ENCODE peak calls at places on chromosomes 6 and 20, in five cellular contexts. B is neuronal stem cell, N is H1, T is mesenchymal stem cell, L is trophoblast cell. E is an unnamed sample.

GRCh38 chr6:53326372-53327016 is 22.3 kb downstream of the ELOVL5 start:
- DNase-seq in T (peak), B (no peak), N (no peak), L (peak), E (peak)

GRCh38 chr20:35856866-35857265 is 85.1 kb downstream of the PHF20 start:
- DNase-seq in B (no peak), T (no peak), L (no peak), N (no peak), E (no peak)

GRCh38 chr6:39426057-39426592 is 103.6 kb upstream of the KCNK16 start:
- DNase-seq in T (peak), L (no peak), B (no peak), N (no peak), E (no peak)

GRCh38 chr20:31514154-31515071 is at the start of gene HM13:
- DNase-seq in L (peak), N (peak), B (peak), T (peak), E (peak)

GRCh38 chr20:48831702-48832422 is 4.1 kb upstream of the PREX1 start:
- DNase-seq in N (no peak), L (peak), T (peak), B (no peak), E (no peak)

GRCh38 chr20:41989935-41990635 is 371.9 kb upstream of the CHD6 start:
- DNase-seq in T (no peak), L (no peak), N (no peak), B (peak), E (no peak)

GRCh38 chr6:18837013-18837412 is 449.9 kb downstream of the RNF144B start:
- DNase-seq in B (no peak), L (no peak), T (no peak), N (no peak), E (no peak)

GRCh38 chr6:155717369-155717768 is 261.7 kb upstream of the NOX3 start:
- DNase-seq in L (no peak), N (no peak), B (no peak), T (no peak), E (no peak)

GRCh38 chr20:60095456-60095855 is 137.2 kb downstream of the CDH26 start:
- DNase-seq in L (no peak), N (no peak), T (no peak), B (no peak), E (no peak)

GRCh38 chr6:131213501-131213990 is 78.3 kb downstream of the AKAP7 start:
- DNase-seq in L (no peak), B (no peak), N (no peak), T (peak), E (no peak)

GRCh38 chr20:55173601-55174000 is 698.2 kb downstream of the DOK5 start:
- DNase-seq in L (no peak), B (no peak), T (no peak), N (no peak), E (no peak)

GRCh38 chr20:4512891-4513550 is 208.7 kb upstream of the PRND start:
- DNase-seq in B (no peak), N (no peak), L (no peak), T (peak), E (no peak)

GRCh38 chr6:89928604-89929003 is 34.3 kb downstream of the GJA10 start:
- DNase-seq in L (no peak), T (peak), N (no peak), B (no peak), E (no peak)

GRCh38 chr6:150068786-150069648 is at the start of gene ULBP3:
- DNase-seq in L (peak), T (peak), B (peak), N (peak), E (peak)

GRCh38 chr20:45934046-45934586 is 367 bp upstream of the PCIF1 start:
- DNase-seq in N (peak), B (no peak), L (no peak), T (peak), E (peak)

GRCh38 chr6:88920777-88921728 is 42.4 kb downstream of the RNGTT start:
- DNase-seq in B (no peak), L (no peak), N (no peak), T (no peak), E (no peak)

GRCh38 chr20:142290-142689 is at the start of gene DEFB126:
- DNase-seq in N (no peak), B (no peak), L (no peak), T (no peak), E (no peak)

GRCh38 chr20:15487682-15488081 is 1085.6 kb downstream of the KIF16B start:
- DNase-seq in T (no peak), L (peak), N (no peak), B (no peak), E (no peak)

GRCh38 chr6:136383271-136383670 is 93.6 kb upstream of the BCLAF1 start:
- DNase-seq in L (no peak), N (no peak), B (no peak), T (no peak), E (no peak)

GRCh38 chr6:3222506-3223038 is 4.9 kb downstream of the TUBB2B start:
- DNase-seq in T (no peak), B (no peak), L (no peak), N (no peak), E (no peak)

GRCh38 chr6:157187182-157188093 is 135.9 kb downstream of the TMEM242 start:
- DNase-seq in T (peak), N (no peak), L (no peak), B (no peak), E (no peak)

GRCh38 chr6:147304016-147304415 is 99.8 kb downstream of the STXBP5 start:
- DNase-seq in N (no peak), L (no peak), T (no peak), B (no peak), E (no peak)

GRCh38 chr20:17845701-17846475 is 122.7 kb downstream of the SNX5 start:
- DNase-seq in N (no peak), B (no peak), T (no peak), L (no peak), E (no peak)

GRCh38 chr6:109344226-109344625 is 38.0 kb downstream of the CD164 start:
- DNase-seq in L (peak), N (no peak), T (no peak), B (no peak), E (no peak)

GRCh38 chr6:34928220-34928619 is 39.2 kb downstream of the ANKS1A start:
- DNase-seq in T (no peak), B (no peak), N (no peak), L (no peak), E (no peak)

GRCh38 chr6:29708432-29709177 is 14.6 kb upstream of the HLA-F start:
- DNase-seq in B (no peak), N (no peak), T (no peak), L (no peak), E (no peak)

GRCh38 chr20:1718604-1719384 is 61.2 kb upstream of the SIRPG start:
- DNase-seq in T (no peak), B (no peak), L (peak), N (no peak), E (no peak)

GRCh38 chr6:107822154-107823046 is 1.7 kb downstream of the SCML4 start:
- DNase-seq in B (no peak), L (no peak), T (no peak), N (no peak), E (no peak)

GRCh38 chr20:63071541-63072181 is 64.9 kb upstream of the BHLHE23 start:
- DNase-seq in B (no peak), L (peak), N (peak), T (peak), E (peak)

GRCh38 chr20:20465259-20465658 is 97.4 kb downstream of the INSM1 start:
- DNase-seq in B (no peak), T (no peak), N (no peak), L (no peak), E (peak)

GRCh38 chr6:113306552-113307145 is 550.5 kb upstream of the MARCKS start:
- DNase-seq in T (peak), B (peak), N (peak), L (peak), E (peak)

GRCh38 chr20:52372169-52372568 is 180.6 kb upstream of the ZFP64 start:
- DNase-seq in B (no peak), T (no peak), N (no peak), L (no peak), E (no peak)

GRCh38 chr20:23155141-23155590 is 69.0 kb upstream of the CD93 start:
- DNase-seq in B (no peak), L (no peak), N (no peak), T (no peak), E (peak)
- H3K14ac ChIP-seq in B (no peak), L (no peak), N (no peak), T (no peak), E (no peak)

GRCh38 chr6:6685249-6685667 is 96.7 kb downstream of the LY86 start:
- DNase-seq in T (peak), L (peak), N (no peak), B (no peak), E (no peak)

GRCh38 chr6:6684365-6684833 is 95.9 kb downstream of the LY86 start:
- DNase-seq in T (no peak), L (no peak), N (no peak), B (no peak), E (no peak)

GRCh38 chr6:6688283-6688682 is 99.8 kb downstream of the LY86 start:
- DNase-seq in N (no peak), B (no peak), T (peak), L (no peak), E (no peak)

GRCh38 chr6:6686748-6687601 is 98.5 kb downstream of the LY86 start:
- DNase-seq in N (peak), L (peak), T (peak), B (peak), E (peak)

DNA sequence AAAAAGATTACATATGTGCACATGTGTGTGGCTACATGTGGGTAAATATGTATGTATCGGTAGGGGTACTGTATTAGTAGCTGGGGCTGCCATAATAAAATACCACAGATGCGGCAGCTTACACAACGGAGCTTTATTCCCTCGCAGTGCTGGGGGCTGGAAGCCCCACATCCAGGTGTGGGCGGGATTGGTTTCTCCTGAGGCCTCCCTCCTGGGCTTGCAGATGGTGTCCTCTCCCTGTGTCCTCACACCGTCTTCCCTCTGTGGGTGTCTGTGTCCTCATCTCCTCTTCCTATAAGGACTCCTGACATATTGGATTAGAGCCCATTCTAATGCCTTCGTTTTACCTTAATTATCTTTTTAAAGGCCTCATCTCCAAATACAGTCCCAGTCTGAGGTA is 97.7 kb downstream of the LY86 start:
- DNase-seq in L (no peak), N (no peak), T (no peak), B (no peak), E (no peak)
- H2BK12ac ChIP-seq in L (no peak), N (no peak), T (no peak), B (no peak), E (no peak)

GRCh38 chr6:70839286-70840266 is 117.3 kb downstream of the B3GAT2 start:
- DNase-seq in N (no peak), T (no peak), B (no peak), L (no peak), E (no peak)

GRCh38 chr6:70838907-70839285 is 118.0 kb downstream of the B3GAT2 start:
- DNase-seq in B (no peak), L (no peak), T (no peak), N (no peak), E (no peak)

GRCh38 chr6:70831427-70831826 is 125.4 kb downstream of the B3GAT2 start:
- DNase-seq in N (no peak), L (no peak), B (no peak), T (no peak), E (no peak)

GRCh38 chr6:70834520-70834919 is 122.3 kb downstream of the B3GAT2 start:
- DNase-seq in B (no peak), N (no peak), L (no peak), T (peak), E (no peak)
- H4K91ac ChIP-seq in B (no peak), N (no peak), L (no peak), T (no peak), E (no peak)

DNA sequence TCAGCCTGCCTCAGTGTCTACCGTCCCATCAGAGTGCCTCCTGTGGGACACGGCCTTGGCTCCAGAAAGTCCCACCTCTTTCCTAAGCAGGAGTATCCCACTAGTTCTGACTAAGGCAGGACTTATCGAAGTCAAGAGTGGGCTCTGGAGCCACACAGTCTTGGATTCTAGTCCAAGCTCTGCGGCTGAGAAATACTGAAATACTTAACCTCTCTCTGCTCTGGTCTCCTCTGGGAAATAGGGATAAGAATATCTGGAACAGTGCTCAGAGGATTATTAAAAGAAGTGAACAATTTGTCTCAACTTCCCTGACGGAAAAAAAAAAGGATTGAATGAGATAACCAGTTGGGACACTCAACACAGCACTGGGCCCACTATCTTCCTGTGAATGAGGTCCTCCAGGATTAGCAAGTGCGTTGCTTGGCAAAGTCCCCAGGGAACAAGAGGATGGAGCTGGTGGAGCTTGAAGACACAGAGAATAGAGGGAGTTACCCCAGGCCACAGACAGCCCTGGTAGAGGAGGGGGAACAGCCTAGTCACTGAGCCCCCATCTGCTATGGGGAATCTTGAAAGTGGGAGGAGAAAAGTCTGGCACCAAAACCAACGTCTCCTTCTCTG is 34.6 kb upstream of the FOXP4 start:
- DNase-seq in T (no peak), B (no peak), L (no peak), N (no peak), E (no peak)
- H3K14ac ChIP-seq in T (no peak), B (no peak), L (no peak), N (no peak), E (no peak)

DNA sequence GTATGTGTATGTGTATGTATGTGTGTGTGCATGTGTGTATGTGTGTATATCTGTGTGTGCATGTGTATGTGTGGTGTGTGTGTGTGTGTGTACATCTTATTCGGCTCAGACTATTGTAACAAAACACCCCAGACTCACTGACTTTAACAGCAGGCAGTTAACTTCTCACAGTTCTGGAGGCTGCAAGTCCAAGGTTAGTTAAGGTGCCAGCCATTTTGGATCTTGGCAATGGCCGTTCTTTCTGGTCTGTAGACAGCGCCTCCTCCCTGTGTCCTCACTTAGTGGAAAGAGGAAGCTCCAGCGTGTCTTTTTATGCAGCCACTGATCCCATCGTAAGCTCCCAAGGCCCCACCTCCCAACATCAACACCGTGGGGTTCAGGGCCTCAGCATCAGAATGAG is 128.3 kb upstream of the THBS2 start:
- DNase-seq in L (no peak), T (no peak), B (no peak), N (no peak), E (no peak)
- H2BK12ac ChIP-seq in L (no peak), T (no peak), B (no peak), N (no peak), E (no peak)

GRCh38 chr6:63816979-63817436 is 181.4 kb downstream of the PHF3 start:
- DNase-seq in B (no peak), L (no peak), T (peak), N (no peak), E (peak)

GRCh38 chr6:63824722-63825121 is 189.1 kb downstream of the PHF3 start:
- DNase-seq in B (no peak), T (no peak), L (no peak), N (no peak), E (no peak)

GRCh38 chr6:63819831-63820230 is 184.2 kb downstream of the PHF3 start:
- DNase-seq in N (no peak), B (no peak), T (peak), L (no peak), E (no peak)

GRCh38 chr6:63817492-63818050 is 182.0 kb downstream of the PHF3 start:
- DNase-seq in B (no peak), N (no peak), L (peak), T (no peak), E (no peak)

DNA sequence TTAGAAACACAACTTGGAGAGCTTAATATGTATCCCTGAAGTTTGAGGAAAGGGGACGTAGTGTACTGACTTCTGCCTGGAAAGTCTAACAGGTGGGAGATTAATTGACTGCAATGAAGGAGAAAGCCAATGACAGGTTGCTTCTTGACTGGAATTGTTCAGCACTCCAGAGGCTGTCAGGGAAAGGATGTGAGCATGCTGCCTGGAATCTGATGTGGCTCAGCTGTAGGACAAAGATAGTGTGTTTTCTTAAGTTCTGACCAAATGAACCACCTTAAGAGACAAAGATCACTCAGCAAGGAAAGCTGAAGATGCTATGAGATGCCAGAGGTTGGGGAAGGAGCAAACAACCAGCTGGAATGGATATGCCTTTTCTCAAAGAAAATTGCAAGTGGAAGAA is 185.8 kb downstream of the PHF3 start:
- DNase-seq in L (no peak), B (no peak), T (peak), N (no peak), E (no peak)
- H4K91ac ChIP-seq in L (no peak), B (no peak), T (no peak), N (no peak), E (no peak)

E was measured in H9.